ENCODE peak calls at places on chromosome X, in ten cellular contexts. C, U, T, O, M, K, Y, L, S and P are unnamed samples.

GRCh38 chrX:123854329-123854728 is 5.5 kb upstream of the XIAP start:
- DNase-seq in C (peak), U (peak), T (no peak), O (no peak), M (no peak), K (no peak), Y (no peak), L (no peak), S (no peak), P (no peak)

GRCh38 chrX:21745756-21746155 is 12.2 kb downstream of the SMPX start:
- DNase-seq in C (peak), U (no peak), T (no peak), O (peak), M (no peak), K (no peak), Y (no peak), L (peak), S (no peak), P (peak)

GRCh38 chrX:18542131-18542530 is 116.7 kb downstream of the CDKL5 start:
- DNase-seq in C (no peak), U (no peak), T (no peak), O (no peak), M (no peak), K (no peak), Y (no peak), L (no peak), S (no peak), P (no peak)

GRCh38 chrX:102654696-102655095 is 3.4 kb downstream of the GPRASP1 start:
- DNase-seq in C (no peak), U (no peak), T (no peak), O (no peak), M (no peak), K (no peak), Y (no peak), L (no peak), S (no peak), P (no peak)

GRCh38 chrX:110745288-110745687 is 50.3 kb downstream of the CHRDL1 start:
- DNase-seq in C (no peak), U (no peak), T (peak), O (no peak), M (no peak), K (no peak), Y (no peak), L (no peak), S (no peak), P (no peak)

GRCh38 chrX:105745863-105746262 is 76.5 kb upstream of the NRK start:
- DNase-seq in C (no peak), U (no peak), T (no peak), O (no peak), M (no peak), K (peak), Y (no peak), L (no peak), S (no peak), P (no peak)

GRCh38 chrX:134715930-134716619 is 57.8 kb upstream of the PLAC1 start:
- DNase-seq in C (no peak), U (no peak), T (no peak), O (no peak), M (no peak), K (no peak), Y (no peak), L (no peak), S (no peak), P (no peak)

GRCh38 chrX:6026980-6027379 is 201.7 kb downstream of the NLGN4X start:
- DNase-seq in C (no peak), U (no peak), T (no peak), O (no peak), M (no peak), K (no peak), Y (no peak), L (peak), S (no peak), P (no peak)

GRCh38 chrX:152915541-152916241 is 17.8 kb downstream of the ZNF185 start:
- DNase-seq in C (peak), U (peak), T (no peak), O (peak), M (no peak), K (peak), Y (no peak), L (peak), S (no peak), P (no peak)

GRCh38 chrX:36908801-36909403 is 99.3 kb upstream of the FAM47C start:
- DNase-seq in C (peak), U (peak), T (peak), O (peak), M (no peak), K (peak), Y (no peak), L (peak), S (peak), P (peak)

GRCh38 chrX:33087411-33087810 is 123.9 kb downstream of the DMD start:
- DNase-seq in C (no peak), U (no peak), T (no peak), O (no peak), M (no peak), K (no peak), Y (no peak), L (no peak), S (no peak), P (no peak)

GRCh38 chrX:49176421-49177326 is 5.0 kb downstream of the PLP2 start:
- DNase-seq in C (no peak), U (no peak), T (no peak), O (no peak), M (no peak), K (peak), Y (no peak), L (no peak), S (no peak), P (peak)

GRCh38 chrX:134664202-134664601 is 5.9 kb upstream of the PLAC1 start:
- DNase-seq in C (no peak), U (no peak), T (no peak), O (no peak), M (no peak), K (no peak), Y (no peak), L (no peak), S (no peak), P (no peak)